ENCODE peak calls at places on chromosome 15, in four cellular contexts. V, A, U and F are unnamed samples.

GRCh38 chr15:41024141-41024540 is 70.9 kb downstream of the CHAC1 start:
- DNase-seq in V (no peak), A (no peak), U (no peak), F (no peak)

GRCh38 chr15:70348581-70349344 is 251.0 kb upstream of the TLE3 start:
- DNase-seq in U (no peak), A (no peak), V (no peak), F (no peak)

GRCh38 chr15:48939686-48940085 is 24.0 kb downstream of the SHC4 start:
- DNase-seq in U (no peak), A (no peak), V (no peak), F (no peak)

GRCh38 chr15:56672721-56673120 is 60.6 kb downstream of the ZNF280D start:
- DNase-seq in A (no peak), U (no peak), V (no peak), F (no peak)

GRCh38 chr15:77584201-77584600 is 48.5 kb downstream of the LINGO1 start:
- DNase-seq in U (no peak), A (no peak), V (peak; percentile 55), F (no peak)

GRCh38 chr15:50260969-50261496 is 4.5 kb downstream of the HDC start:
- DNase-seq in A (no peak), U (no peak), V (peak; percentile 89), F (peak; percentile 43)

GRCh38 chr15:78811825-78812183 is 540 bp upstream of the ADAMTS7 start:
- DNase-seq in V (no peak), U (no peak), A (no peak), F (no peak)

GRCh38 chr15:77266708-77267387 is 153.1 kb downstream of the PEAK1 start:
- DNase-seq in U (no peak), A (peak; percentile 23), V (no peak), F (no peak)

GRCh38 chr15:101193063-101193712 is 58.7 kb downstream of the CHSY1 start:
- DNase-seq in A (no peak), U (no peak), V (no peak), F (no peak)

GRCh38 chr15:88735212-88735611 is 68.0 kb upstream of the ACAN start:
- DNase-seq in A (no peak), U (no peak), V (no peak), F (no peak)

GRCh38 chr15:89198934-89199333 is 22.4 kb downstream of the RLBP1 start:
- DNase-seq in A (no peak), V (no peak), U (no peak), F (no peak)

GRCh38 chr15:52179278-52180195 is 11.7 kb downstream of the GNB5 start:
- DNase-seq in V (peak; percentile 81), U (no peak), A (peak; percentile 65), F (peak; percentile 95)

GRCh38 chr15:90028376-90028775 is 27.3 kb downstream of the ZNF710 start:
- DNase-seq in A (no peak), U (no peak), V (no peak), F (no peak)

GRCh38 chr15:25175789-25176615 is 221.2 kb downstream of the SNRPN start:
- DNase-seq in V (no peak), U (no peak), A (no peak), F (peak; percentile 1)

GRCh38 chr15:70419046-70419445 is 321.3 kb upstream of the TLE3 start:
- DNase-seq in V (no peak), U (no peak), A (no peak), F (no peak)

GRCh38 chr15:57591822-57592367 is at the start of gene MYZAP:
- DNase-seq in U (no peak), A (no peak), V (peak; percentile 80), F (peak; percentile 89)

GRCh38 chr15:60751985-60752952 is 273.3 kb upstream of the ICE2 start:
- DNase-seq in A (no peak), V (no peak), U (no peak), F (peak; percentile 35)

GRCh38 chr15:35757790-35758189 is 211.8 kb upstream of the DPH6 start:
- DNase-seq in V (no peak), U (no peak), A (no peak), F (no peak)

GRCh38 chr15:60396964-60397771 is 618 bp downstream of the ANXA2 start:
- DNase-seq in A (no peak), V (peak; percentile 85), U (no peak), F (peak; percentile 70)

GRCh38 chr15:74144153-74144775 is 13.9 kb downstream of the ISLR2 start:
- DNase-seq in A (peak; percentile 29), V (peak; percentile 45), U (no peak), F (no peak)
- TF ChIP-seq SIN3A in A (no peak), V (no peak), U (no peak), F (no peak)

DNA sequence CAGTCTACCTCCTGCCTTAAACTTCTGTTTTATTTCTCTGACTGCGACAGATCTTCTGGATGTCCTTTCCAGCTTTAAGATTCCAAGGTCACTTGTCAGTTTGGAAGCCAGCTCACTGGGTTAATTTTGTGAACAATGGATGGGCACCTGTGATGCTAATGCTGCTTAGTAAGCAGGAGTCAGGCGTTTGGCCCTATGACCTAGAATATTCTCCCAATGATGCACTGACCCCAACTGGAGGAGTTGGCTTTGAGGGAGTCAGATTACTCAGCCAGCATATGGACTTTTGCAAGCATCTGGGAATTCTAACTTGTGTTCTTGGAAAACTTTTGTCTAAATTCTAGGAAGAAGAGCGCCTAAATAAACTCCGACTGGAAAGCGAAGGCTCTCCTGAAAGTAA is 28.1 kb downstream of the HACD3 start:
- DNase-seq in V (no peak), U (no peak), A (no peak), F (no peak)
- TF ChIP-seq SIN3A in V (no peak), U (no peak), A (no peak), F (no peak)

DNA sequence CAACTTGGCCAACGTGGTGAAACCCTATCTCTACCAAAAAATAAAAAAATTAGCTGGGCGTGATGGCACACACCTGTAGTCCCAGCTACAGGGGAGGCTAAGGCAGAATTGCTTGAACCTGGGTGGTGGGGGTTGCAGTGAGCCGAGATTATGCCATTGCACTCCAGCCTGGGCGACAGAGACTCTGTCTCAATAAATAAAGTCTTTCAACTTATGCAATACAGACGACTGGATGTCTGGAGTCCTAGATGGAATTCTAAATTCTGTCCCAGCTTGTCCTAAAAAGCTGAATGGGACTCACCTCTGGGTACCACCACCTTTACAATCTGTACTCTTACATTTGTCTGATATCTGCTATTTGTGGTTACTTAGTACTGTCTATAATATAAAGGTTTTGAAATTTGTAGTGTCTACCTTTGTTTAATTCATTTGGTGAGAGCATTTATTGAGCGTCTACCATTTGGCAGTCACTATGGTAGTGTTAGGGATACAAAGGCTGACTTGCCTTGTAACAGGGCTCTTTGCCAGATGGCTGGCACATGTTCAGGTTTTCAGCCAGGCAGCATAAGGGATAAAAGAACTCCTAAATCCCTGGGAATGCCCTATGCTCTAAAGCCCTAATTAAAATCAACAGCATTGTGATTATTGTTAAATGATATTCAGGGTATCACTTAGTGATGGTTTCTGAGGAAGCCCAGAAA is 7.2 kb upstream of the ZNF609 start:
- DNase-seq in V (no peak), A (no peak), U (no peak), F (no peak)
- TF ChIP-seq SIN3A in V (no peak), A (no peak), U (no peak), F (no peak)

GRCh38 chr15:72272997-72273352 is 621 bp upstream of the PARP6 start:
- DNase-seq in A (no peak), U (no peak), V (no peak), F (no peak)
- TF ChIP-seq SIN3A in A (no peak), U (no peak), V (no peak), F (no peak)

DNA sequence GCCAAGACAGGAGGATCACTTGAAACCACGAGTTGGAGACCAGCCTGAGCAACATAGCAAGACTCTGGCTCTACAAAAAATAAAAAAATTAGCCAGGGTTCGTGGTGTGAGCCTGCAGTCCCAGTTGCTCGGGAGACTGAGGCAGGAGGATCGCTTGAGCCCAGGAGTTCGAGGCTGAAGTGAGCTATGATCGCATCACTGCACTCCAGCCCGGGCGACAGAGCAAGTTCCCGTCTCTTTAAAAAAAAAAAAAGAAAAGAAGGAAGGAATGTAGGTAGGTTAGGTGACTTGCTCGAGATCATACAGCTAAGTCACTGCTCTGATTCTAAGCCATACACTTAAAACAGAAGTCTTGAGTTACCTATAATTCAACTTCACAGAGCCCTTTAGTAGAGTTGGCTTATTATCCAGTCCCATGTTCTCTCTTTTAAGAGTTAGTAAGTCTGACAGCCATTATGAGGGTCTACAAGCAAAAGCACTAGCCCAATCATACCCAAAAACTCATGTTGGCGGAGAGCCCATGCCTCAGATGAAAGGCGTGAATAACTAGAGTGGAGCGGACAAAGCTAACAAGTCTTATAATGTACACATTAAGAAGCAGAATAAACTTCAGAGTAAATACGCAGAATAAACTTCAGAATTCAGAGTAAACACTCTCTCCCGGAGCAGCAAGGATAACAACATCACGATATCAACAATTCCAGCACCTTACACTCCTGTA is 784 bp downstream of the AAGAB start:
- DNase-seq in U (no peak), V (peak; percentile 13), A (no peak), F (peak; percentile 17)
- TF ChIP-seq SIN3A in U (no peak), V (no peak), A (no peak), F (no peak)

DNA sequence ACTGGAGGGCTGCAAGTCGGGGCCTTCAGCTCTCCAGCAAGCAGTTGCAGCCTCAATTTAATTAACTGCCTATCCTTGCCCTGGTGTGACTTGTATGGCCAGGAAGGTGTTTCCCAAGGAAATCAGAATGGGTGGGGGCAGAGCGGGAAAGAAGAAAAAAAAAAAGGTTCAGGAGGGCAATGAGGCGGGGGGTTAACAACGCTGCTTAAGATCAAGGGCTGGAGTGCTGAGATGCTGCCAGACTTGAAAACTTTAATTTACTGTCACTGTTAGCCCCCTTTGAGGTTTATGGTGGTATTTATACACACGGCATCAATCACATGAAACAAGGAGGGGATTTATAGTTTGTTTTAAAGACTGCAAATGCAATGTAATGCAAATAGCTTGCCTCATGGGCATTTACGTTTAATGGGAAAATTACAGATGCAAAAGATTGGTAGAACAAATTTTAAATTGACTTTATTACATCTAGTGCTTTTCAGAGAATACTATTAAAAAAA is 319.3 kb upstream of the NR2F2 start:
- DNase-seq in V (no peak), A (no peak), U (no peak), F (no peak)
- TF ChIP-seq SIN3A in V (no peak), A (no peak), U (no peak), F (no peak)

DNA sequence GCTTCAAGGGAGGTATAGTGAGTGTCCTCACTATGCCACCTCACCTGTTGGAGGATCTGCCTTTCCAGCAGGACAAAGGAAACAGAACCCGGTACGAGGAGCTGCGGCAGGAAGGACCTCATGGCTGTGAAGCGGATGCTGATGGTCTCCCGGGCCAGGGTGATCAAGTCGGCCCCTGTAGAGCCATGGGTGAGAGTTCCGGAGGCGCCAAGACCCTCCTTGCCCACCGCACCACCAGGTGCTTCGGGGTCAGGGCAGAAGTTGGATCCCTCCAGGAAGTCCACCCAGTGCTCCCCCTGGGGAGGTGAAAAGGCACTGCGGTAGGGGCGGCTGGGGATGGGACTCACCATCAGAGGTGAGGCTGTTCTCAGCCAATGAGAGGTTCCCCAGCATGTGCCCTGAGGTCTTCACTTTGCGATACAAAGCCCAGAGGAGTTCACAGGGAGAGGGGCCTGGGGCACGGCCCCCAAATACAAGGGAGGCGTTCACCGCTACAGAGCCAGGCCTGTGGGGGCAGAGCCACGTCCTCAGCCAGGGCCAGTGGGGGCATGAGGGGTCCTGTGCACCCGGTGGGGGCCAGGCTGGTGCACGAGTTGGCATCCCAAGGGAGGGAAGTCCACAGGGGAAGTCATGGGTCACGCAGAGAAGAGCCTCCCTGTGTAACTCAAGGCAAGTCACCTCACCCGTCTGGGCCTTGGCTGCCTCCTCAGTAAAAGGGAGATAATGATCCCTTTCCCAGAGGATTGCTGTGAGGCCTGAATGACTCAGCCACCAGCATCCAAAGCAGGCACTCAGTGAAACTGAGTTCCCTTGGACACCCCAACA is 27.7 kb downstream of the C15orf39 start:
- DNase-seq in V (no peak), U (no peak), A (no peak), F (no peak)
- TF ChIP-seq SIN3A in V (no peak), U (no peak), A (no peak), F (no peak)

GRCh38 chr15:72176155-72176554 is 21.4 kb downstream of the GRAMD2A start:
- DNase-seq in A (no peak), V (no peak), U (no peak), F (no peak)
- TF ChIP-seq SIN3A in A (no peak), V (no peak), U (no peak), F (no peak)